ENCODE peak calls at places on chromosomes 16 and 17, in four cellular contexts. B is IMR-90, P is A549, Q is GM12878. Y is an unnamed sample.

GRCh38 chr17:75571197-75571884 is 16.3 kb upstream of the MYO15B start:
- DNase-seq in B (peak), P (no peak), Q (peak), Y (peak)

GRCh38 chr17:57913576-57914273 is 41.5 kb downstream of the CUEDC1 start:
- DNase-seq in B (no peak), P (no peak), Q (no peak), Y (no peak)

GRCh38 chr16:48596326-48596725 is 13.7 kb downstream of the N4BP1 start:
- DNase-seq in Q (no peak), B (no peak), P (no peak), Y (no peak)

GRCh38 chr17:36689089-36689667 is 87.8 kb downstream of the MRM1 start:
- DNase-seq in P (no peak), Q (no peak), B (no peak), Y (no peak)

GRCh38 chr17:3808701-3809100 is 7.7 kb upstream of the ITGAE start:
- DNase-seq in P (no peak), B (no peak), Q (no peak), Y (no peak)

GRCh38 chr17:82235775-82236141 is 6.9 kb downstream of the SLC16A3 start:
- DNase-seq in B (no peak), Q (no peak), P (no peak), Y (no peak)

GRCh38 chr17:66686601-66687000 is 148.3 kb upstream of the CACNG5 start:
- DNase-seq in Q (no peak), P (no peak), B (no peak), Y (no peak)

GRCh38 chr17:75531724-75532090 is 6.2 kb downstream of the LLGL2 start:
- DNase-seq in Q (no peak), P (no peak), B (no peak), Y (no peak)

GRCh38 chr17:10616502-10617119 is 40.5 kb downstream of the MYH3 start:
- DNase-seq in B (peak), P (peak), Q (no peak), Y (peak)

GRCh38 chr17:60231234-60231633 is 81.5 kb downstream of the CA4 start:
- DNase-seq in Q (no peak), P (peak), B (peak), Y (peak)

GRCh38 chr17:3557768-3558583 is at the start of gene TRPV3:
- DNase-seq in P (no peak), Q (peak), B (no peak), Y (peak)

GRCh38 chr17:45672792-45673191 is 111.3 kb upstream of the CRHR1 start:
- DNase-seq in Q (no peak), P (no peak), B (no peak), Y (no peak)

GRCh38 chr17:54948380-54948779 is 20.1 kb downstream of the COX11 start:
- DNase-seq in Q (no peak), P (no peak), B (peak), Y (peak)

GRCh38 chr17:17096438-17097178 is 54.4 kb downstream of the MPRIP start:
- DNase-seq in B (peak), Q (no peak), P (no peak), Y (no peak)

GRCh38 chr17:81858170-81858966 is 2.0 kb downstream of the P4HB start:
- DNase-seq in P (no peak), B (no peak), Q (no peak), Y (no peak)

GRCh38 chr16:15792563-15792971 is 64.3 kb downstream of the MYH11 start:
- DNase-seq in P (no peak), Q (no peak), B (no peak), Y (no peak)
- TF ChIP-seq ELK1 in P (no peak), Q (no peak), B (no peak), Y (no peak)

GRCh38 chr17:19724501-19725420 is 8.4 kb upstream of the SLC47A2 start:
- DNase-seq in P (no peak), Q (no peak), B (no peak), Y (no peak)
- TF ChIP-seq ELK1 in P (no peak), Q (no peak), B (no peak), Y (no peak)

DNA sequence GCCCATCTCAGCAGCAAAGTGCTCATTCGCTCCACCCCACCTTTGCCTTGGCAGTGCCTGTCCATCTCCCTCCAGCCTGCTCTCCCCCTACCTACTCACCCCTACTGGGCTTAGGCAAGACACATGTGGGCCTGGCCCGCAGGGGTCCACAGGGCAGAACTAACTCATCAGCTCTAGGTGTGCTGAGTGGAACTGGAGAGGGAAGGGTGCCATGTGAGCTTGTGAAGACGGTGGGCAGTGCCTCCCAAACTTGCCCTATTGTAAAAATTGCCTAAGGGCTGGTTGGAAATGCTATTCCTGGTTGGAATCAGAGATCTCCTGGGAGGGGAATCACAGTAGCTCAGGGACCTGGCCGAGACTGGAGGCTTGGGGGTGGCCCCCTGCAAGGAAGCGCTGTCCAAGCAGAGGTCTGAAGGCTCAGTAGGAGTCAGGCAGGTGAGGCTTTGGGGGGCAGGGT is 29.1 kb upstream of the TNS4 start:
- DNase-seq in P (no peak), Q (no peak), B (no peak), Y (no peak)
- TF ChIP-seq ELK1 in P (no peak), Q (no peak), B (no peak), Y (no peak)

DNA sequence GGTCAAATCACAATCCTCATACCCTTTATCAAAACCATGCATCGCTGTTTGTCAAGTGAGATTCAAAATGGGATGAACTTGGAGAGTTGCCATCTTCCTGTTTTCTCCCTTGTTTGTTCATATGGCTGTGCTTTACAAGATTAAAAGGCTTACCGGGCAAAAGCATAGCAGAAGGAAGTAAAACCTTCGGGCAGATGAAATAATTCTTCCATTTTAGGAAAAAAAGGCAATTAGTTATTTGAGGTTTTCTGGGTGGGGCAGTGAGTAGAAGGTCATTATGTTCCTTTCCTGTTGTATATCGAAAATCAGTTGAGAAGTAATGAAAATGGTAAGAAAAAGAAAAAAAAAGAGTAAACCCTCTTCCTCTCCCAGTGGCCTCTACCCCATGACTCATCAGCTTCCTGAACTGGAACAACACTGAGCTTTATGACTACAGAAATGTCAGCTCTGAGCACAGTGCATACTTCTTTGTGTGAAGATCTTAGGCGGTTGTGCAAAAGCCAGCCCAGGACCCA is 369.2 kb downstream of the CDH13 start:
- DNase-seq in P (no peak), Q (no peak), B (peak), Y (no peak)
- TF ChIP-seq ELK1 in P (no peak), Q (no peak), B (no peak), Y (no peak)